ENCODE peak calls at places on chromosomes 3 and 15, in six cellular contexts. One of them, this sample, is unnamed.

GRCh38 chr15:90809536-90809935 is 58.9 kb upstream of the FURIN start:
- DNase-seq in HAP-1: no peak
- DNase-seq in stimulated activated CD4-positive, alpha-beta T cell treated with anti-CD3 and anti-CD28 coated beads, Interleukin-1b, Interleukin-23, amount 100 ng/mL, for 24 hours: no peak
- DNase-seq in dorsolateral prefrontal cortex: no peak
- DNase-seq in astrocyte of the hippocampus: no peak
- DNase-seq in kidney glomerular epithelial cell: no peak
- DNase-seq in this sample: no peak

GRCh38 chr3:129888739-129889138 is 4.8 kb downstream of the TMCC1 start:
- DNase-seq in HAP-1: no peak
- DNase-seq in stimulated activated CD4-positive, alpha-beta T cell treated with anti-CD3 and anti-CD28 coated beads, Interleukin-1b, Interleukin-23, amount 100 ng/mL, for 24 hours: no peak
- DNase-seq in dorsolateral prefrontal cortex: no peak
- DNase-seq in astrocyte of the hippocampus: peak
- DNase-seq in kidney glomerular epithelial cell: peak
- DNase-seq in this sample: no peak

GRCh38 chr3:27195059-27195458 is 174.1 kb downstream of the NEK10 start:
- DNase-seq in HAP-1: no peak
- DNase-seq in stimulated activated CD4-positive, alpha-beta T cell treated with anti-CD3 and anti-CD28 coated beads, Interleukin-1b, Interleukin-23, amount 100 ng/mL, for 24 hours: no peak
- DNase-seq in dorsolateral prefrontal cortex: no peak
- DNase-seq in astrocyte of the hippocampus: peak
- DNase-seq in kidney glomerular epithelial cell: no peak
- DNase-seq in this sample: no peak

GRCh38 chr3:50268703-50269451 is at the start of gene SEMA3B:
- DNase-seq in HAP-1: no peak
- DNase-seq in stimulated activated CD4-positive, alpha-beta T cell treated with anti-CD3 and anti-CD28 coated beads, Interleukin-1b, Interleukin-23, amount 100 ng/mL, for 24 hours: no peak
- DNase-seq in dorsolateral prefrontal cortex: no peak
- DNase-seq in astrocyte of the hippocampus: peak
- DNase-seq in kidney glomerular epithelial cell: peak
- DNase-seq in this sample: no peak

GRCh38 chr3:150059729-150060128 is 89.0 kb upstream of the PFN2 start:
- DNase-seq in HAP-1: no peak
- DNase-seq in stimulated activated CD4-positive, alpha-beta T cell treated with anti-CD3 and anti-CD28 coated beads, Interleukin-1b, Interleukin-23, amount 100 ng/mL, for 24 hours: no peak
- DNase-seq in dorsolateral prefrontal cortex: no peak
- DNase-seq in astrocyte of the hippocampus: peak
- DNase-seq in kidney glomerular epithelial cell: no peak
- DNase-seq in this sample: no peak

GRCh38 chr15:71106802-71107500 is 8.3 kb upstream of the THSD4 start:
- DNase-seq in HAP-1: no peak
- DNase-seq in stimulated activated CD4-positive, alpha-beta T cell treated with anti-CD3 and anti-CD28 coated beads, Interleukin-1b, Interleukin-23, amount 100 ng/mL, for 24 hours: no peak
- DNase-seq in dorsolateral prefrontal cortex: no peak
- DNase-seq in astrocyte of the hippocampus: no peak
- DNase-seq in kidney glomerular epithelial cell: no peak
- DNase-seq in this sample: no peak

GRCh38 chr3:193971268-193971751 is 164.6 kb upstream of the HES1 start:
- DNase-seq in HAP-1: no peak
- DNase-seq in stimulated activated CD4-positive, alpha-beta T cell treated with anti-CD3 and anti-CD28 coated beads, Interleukin-1b, Interleukin-23, amount 100 ng/mL, for 24 hours: no peak
- DNase-seq in dorsolateral prefrontal cortex: no peak
- DNase-seq in astrocyte of the hippocampus: peak
- DNase-seq in kidney glomerular epithelial cell: peak
- DNase-seq in this sample: no peak

GRCh38 chr15:91890614-91891013 is 37.1 kb downstream of the SLCO3A1 start:
- DNase-seq in HAP-1: no peak
- DNase-seq in stimulated activated CD4-positive, alpha-beta T cell treated with anti-CD3 and anti-CD28 coated beads, Interleukin-1b, Interleukin-23, amount 100 ng/mL, for 24 hours: no peak
- DNase-seq in dorsolateral prefrontal cortex: no peak
- DNase-seq in astrocyte of the hippocampus: peak
- DNase-seq in kidney glomerular epithelial cell: peak
- DNase-seq in this sample: no peak

GRCh38 chr3:49295489-49296058 is 18.5 kb upstream of the C3orf62 start:
- DNase-seq in HAP-1: peak
- DNase-seq in stimulated activated CD4-positive, alpha-beta T cell treated with anti-CD3 and anti-CD28 coated beads, Interleukin-1b, Interleukin-23, amount 100 ng/mL, for 24 hours: no peak
- DNase-seq in dorsolateral prefrontal cortex: no peak
- DNase-seq in astrocyte of the hippocampus: peak
- DNase-seq in kidney glomerular epithelial cell: no peak
- DNase-seq in this sample: peak

GRCh38 chr3:22731901-22732300 is 471.2 kb upstream of the UBE2E2 start:
- DNase-seq in HAP-1: no peak
- DNase-seq in stimulated activated CD4-positive, alpha-beta T cell treated with anti-CD3 and anti-CD28 coated beads, Interleukin-1b, Interleukin-23, amount 100 ng/mL, for 24 hours: no peak
- DNase-seq in dorsolateral prefrontal cortex: no peak
- DNase-seq in astrocyte of the hippocampus: no peak
- DNase-seq in kidney glomerular epithelial cell: no peak
- DNase-seq in this sample: no peak

GRCh38 chr3:174132006-174132405 is 727.1 kb upstream of the NAALADL2 start:
- DNase-seq in HAP-1: no peak
- DNase-seq in stimulated activated CD4-positive, alpha-beta T cell treated with anti-CD3 and anti-CD28 coated beads, Interleukin-1b, Interleukin-23, amount 100 ng/mL, for 24 hours: no peak
- DNase-seq in dorsolateral prefrontal cortex: no peak
- DNase-seq in astrocyte of the hippocampus: no peak
- DNase-seq in kidney glomerular epithelial cell: no peak
- DNase-seq in this sample: no peak

GRCh38 chr3:152174876-152175575 is 93.7 kb upstream of the MBNL1 start:
- DNase-seq in HAP-1: peak
- DNase-seq in stimulated activated CD4-positive, alpha-beta T cell treated with anti-CD3 and anti-CD28 coated beads, Interleukin-1b, Interleukin-23, amount 100 ng/mL, for 24 hours: no peak
- DNase-seq in dorsolateral prefrontal cortex: no peak
- DNase-seq in astrocyte of the hippocampus: peak
- DNase-seq in kidney glomerular epithelial cell: no peak
- DNase-seq in this sample: no peak

GRCh38 chr3:16596352-16597032 is 8.7 kb downstream of the DAZL start:
- DNase-seq in HAP-1: no peak
- DNase-seq in stimulated activated CD4-positive, alpha-beta T cell treated with anti-CD3 and anti-CD28 coated beads, Interleukin-1b, Interleukin-23, amount 100 ng/mL, for 24 hours: no peak
- DNase-seq in dorsolateral prefrontal cortex: no peak
- DNase-seq in astrocyte of the hippocampus: no peak
- DNase-seq in kidney glomerular epithelial cell: no peak
- DNase-seq in this sample: no peak

GRCh38 chr3:176349706-176350105 is 847.6 kb downstream of the TBL1XR1 start:
- DNase-seq in HAP-1: no peak
- DNase-seq in stimulated activated CD4-positive, alpha-beta T cell treated with anti-CD3 and anti-CD28 coated beads, Interleukin-1b, Interleukin-23, amount 100 ng/mL, for 24 hours: no peak
- DNase-seq in dorsolateral prefrontal cortex: no peak
- DNase-seq in astrocyte of the hippocampus: no peak
- DNase-seq in kidney glomerular epithelial cell: no peak
- DNase-seq in this sample: no peak

GRCh38 chr3:58536501-58537411 is at the start of gene ACOX2:
- DNase-seq in HAP-1: no peak
- DNase-seq in stimulated activated CD4-positive, alpha-beta T cell treated with anti-CD3 and anti-CD28 coated beads, Interleukin-1b, Interleukin-23, amount 100 ng/mL, for 24 hours: no peak
- DNase-seq in dorsolateral prefrontal cortex: no peak
- DNase-seq in astrocyte of the hippocampus: peak
- DNase-seq in kidney glomerular epithelial cell: no peak
- DNase-seq in this sample: no peak

GRCh38 chr3:190321789-190322603 is at the start of gene CLDN1:
- DNase-seq in HAP-1: peak
- DNase-seq in stimulated activated CD4-positive, alpha-beta T cell treated with anti-CD3 and anti-CD28 coated beads, Interleukin-1b, Interleukin-23, amount 100 ng/mL, for 24 hours: peak
- DNase-seq in dorsolateral prefrontal cortex: peak
- DNase-seq in astrocyte of the hippocampus: peak
- DNase-seq in kidney glomerular epithelial cell: peak
- DNase-seq in this sample: peak

GRCh38 chr3:25913179-25913578 is 123.3 kb downstream of the OXSM start:
- DNase-seq in HAP-1: no peak
- DNase-seq in stimulated activated CD4-positive, alpha-beta T cell treated with anti-CD3 and anti-CD28 coated beads, Interleukin-1b, Interleukin-23, amount 100 ng/mL, for 24 hours: no peak
- DNase-seq in dorsolateral prefrontal cortex: no peak
- DNase-seq in astrocyte of the hippocampus: no peak
- DNase-seq in kidney glomerular epithelial cell: no peak
- DNase-seq in this sample: no peak

GRCh38 chr3:106251160-106251892 is 382.5 kb upstream of the CBLB start:
- DNase-seq in HAP-1: no peak
- DNase-seq in stimulated activated CD4-positive, alpha-beta T cell treated with anti-CD3 and anti-CD28 coated beads, Interleukin-1b, Interleukin-23, amount 100 ng/mL, for 24 hours: no peak
- DNase-seq in dorsolateral prefrontal cortex: no peak
- DNase-seq in astrocyte of the hippocampus: no peak
- DNase-seq in kidney glomerular epithelial cell: no peak
- DNase-seq in this sample: no peak

GRCh38 chr3:113268917-113269316 is 57.6 kb downstream of the BOC start:
- DNase-seq in HAP-1: no peak
- DNase-seq in stimulated activated CD4-positive, alpha-beta T cell treated with anti-CD3 and anti-CD28 coated beads, Interleukin-1b, Interleukin-23, amount 100 ng/mL, for 24 hours: no peak
- DNase-seq in dorsolateral prefrontal cortex: no peak
- DNase-seq in astrocyte of the hippocampus: no peak
- DNase-seq in kidney glomerular epithelial cell: no peak
- DNase-seq in this sample: no peak